ENCODE peak calls at places on chromosomes 4 and X, in nine cellular contexts. Q is tibial nerve, I is breast epithelium, J is body of pancreas, P is right lobe of liver, M is uterus, T is upper lobe of left lung, E is HCT116, W is stomach. H is an unnamed sample. For H3K9me3, the result is how much of the 10 kb centered on the place peaks cover.

GRCh38 chr4:88008624-88009235 is 1.3 kb downstream of the PKD2 start:
- DNase-seq in T (no peak), E (no peak), I (no peak), Q (no peak), M (no peak), P (no peak), W (no peak), J (no peak), H (no peak)

GRCh38 chrX:42505057-42505456 is 272.9 kb downstream of the PPP1R2C start:
- DNase-seq in J (no peak), P (no peak), E (no peak), T (no peak), I (no peak), M (no peak), Q (no peak), W (no peak), H (no peak)

GRCh38 chr4:3533421-3533820 is 1.2 kb upstream of the LRPAP1 start:
- DNase-seq in P (peak), I (no peak), T (no peak), J (no peak), W (no peak), Q (no peak), M (no peak), E (no peak), H (no peak)

GRCh38 chrX:51420610-51421009 is 75.8 kb downstream of the NUDT11 start:
- DNase-seq in I (no peak), M (no peak), W (no peak), E (peak), Q (peak), P (no peak), T (no peak), J (peak), H (no peak)

GRCh38 chrX:41558531-41558930 is 111.4 kb downstream of the NYX start:
- DNase-seq in P (no peak), W (no peak), E (no peak), Q (no peak), T (no peak), I (no peak), M (no peak), J (no peak), H (no peak)

GRCh38 chr4:164109517-164109916 is 615.0 kb downstream of the TMA16 start:
- DNase-seq in M (no peak), J (no peak), E (no peak), T (no peak), P (no peak), W (no peak), Q (no peak), I (no peak), H (no peak)

GRCh38 chr4:142721187-142721586 is 124.9 kb downstream of the INPP4B start:
- DNase-seq in I (no peak), P (no peak), T (no peak), M (no peak), E (no peak), J (no peak), W (no peak), Q (no peak), H (no peak)

GRCh38 chrX:19889582-19890342 is 2.4 kb upstream of the SH3KBP1 start:
- DNase-seq in W (no peak), M (peak), E (peak), T (no peak), Q (no peak), P (peak), J (no peak), I (no peak), H (no peak)

GRCh38 chr4:118400362-118400761 is 47.6 kb upstream of the PRSS12 start:
- DNase-seq in W (no peak), T (no peak), J (no peak), Q (no peak), I (no peak), P (no peak), M (no peak), E (no peak), H (no peak)

GRCh38 chr4:176137626-176138025 is 57.8 kb downstream of the SPATA4 start:
- DNase-seq in M (no peak), P (no peak), W (no peak), J (no peak), I (no peak), Q (no peak), E (no peak), T (no peak), H (no peak)

GRCh38 chrX:374566-374965 is 12.1 kb downstream of the PPP2R3B start:
- DNase-seq in P (no peak), T (no peak), J (no peak), M (no peak), E (no peak), Q (no peak), I (no peak), W (no peak), H (no peak)

GRCh38 chrX:121179972-121180371 is 132.6 kb downstream of the GLUD2 start:
- DNase-seq in E (no peak), P (no peak), M (no peak), T (no peak), I (no peak), Q (no peak), W (no peak), J (peak), H (no peak)

GRCh38 chr4:73856518-73856917 is 3.4 kb downstream of the PF4V1 start:
- DNase-seq in Q (peak), W (no peak), M (no peak), I (no peak), P (no peak), J (no peak), E (no peak), T (no peak), H (no peak)

GRCh38 chr4:75289843-75290616 is 224.2 kb downstream of the RCHY1 start:
- DNase-seq in J (peak), T (no peak), E (peak), Q (no peak), W (peak), P (no peak), I (no peak), M (no peak), H (no peak)

GRCh38 chr4:18034099-18034498 is 12.5 kb upstream of the LCORL start:
- DNase-seq in T (no peak), P (no peak), Q (no peak), W (no peak), M (no peak), I (no peak), E (no peak), J (no peak), H (no peak)

GRCh38 chr4:184331155-184331995 is 113.7 kb upstream of the ENPP6 start:
- DNase-seq in P (no peak), W (peak), T (no peak), J (peak), E (no peak), M (no peak), I (peak), Q (peak), H (no peak)

GRCh38 chr4:22969314-22969896 is 276.7 kb downstream of the GBA3 start:
- DNase-seq in T (no peak), M (no peak), P (no peak), E (no peak), Q (no peak), I (no peak), J (no peak), W (no peak), H (no peak)

GRCh38 chr4:185106353-185106752 is 36.7 kb upstream of the SLC25A4 start:
- DNase-seq in T (no peak), E (no peak), P (no peak), Q (no peak), W (no peak), M (no peak), I (no peak), J (no peak), H (no peak)

GRCh38 chr4:26238782-26239647 is 81.8 kb upstream of the RBPJ start:
- DNase-seq in T (no peak), I (no peak), M (no peak), J (no peak), Q (peak), W (no peak), P (no peak), E (no peak), H (no peak)

GRCh38 chrX:27890611-27891010 is 82.8 kb downstream of the MAGEB10 start:
- DNase-seq in J (no peak), Q (no peak), I (no peak), M (no peak), T (no peak), E (peak), W (no peak), P (no peak), H (no peak)

GRCh38 chrX:71102292-71102691 is 4.2 kb downstream of the CXorf65 start:
- DNase-seq in I (no peak), M (no peak), J (no peak), T (no peak), W (no peak), P (no peak), E (no peak), Q (no peak), H (no peak)

GRCh38 chrX:71100581-71101505 is 5.2 kb downstream of the FOXO4 start:
- DNase-seq in M (no peak), J (no peak), T (peak), Q (no peak), I (no peak), E (no peak), P (no peak), W (no peak), H (no peak)

GRCh38 chrX:71106427-71106826 is at the start of gene CXorf65:
- DNase-seq in I (no peak), J (no peak), Q (no peak), W (no peak), M (no peak), P (no peak), E (no peak), T (no peak), H (no peak)

GRCh38 chrX:71105638-71106037 is 902 bp downstream of the CXorf65 start:
- DNase-seq in P (no peak), J (no peak), M (no peak), T (no peak), W (no peak), Q (no peak), E (no peak), I (no peak), H (no peak)

DNA sequence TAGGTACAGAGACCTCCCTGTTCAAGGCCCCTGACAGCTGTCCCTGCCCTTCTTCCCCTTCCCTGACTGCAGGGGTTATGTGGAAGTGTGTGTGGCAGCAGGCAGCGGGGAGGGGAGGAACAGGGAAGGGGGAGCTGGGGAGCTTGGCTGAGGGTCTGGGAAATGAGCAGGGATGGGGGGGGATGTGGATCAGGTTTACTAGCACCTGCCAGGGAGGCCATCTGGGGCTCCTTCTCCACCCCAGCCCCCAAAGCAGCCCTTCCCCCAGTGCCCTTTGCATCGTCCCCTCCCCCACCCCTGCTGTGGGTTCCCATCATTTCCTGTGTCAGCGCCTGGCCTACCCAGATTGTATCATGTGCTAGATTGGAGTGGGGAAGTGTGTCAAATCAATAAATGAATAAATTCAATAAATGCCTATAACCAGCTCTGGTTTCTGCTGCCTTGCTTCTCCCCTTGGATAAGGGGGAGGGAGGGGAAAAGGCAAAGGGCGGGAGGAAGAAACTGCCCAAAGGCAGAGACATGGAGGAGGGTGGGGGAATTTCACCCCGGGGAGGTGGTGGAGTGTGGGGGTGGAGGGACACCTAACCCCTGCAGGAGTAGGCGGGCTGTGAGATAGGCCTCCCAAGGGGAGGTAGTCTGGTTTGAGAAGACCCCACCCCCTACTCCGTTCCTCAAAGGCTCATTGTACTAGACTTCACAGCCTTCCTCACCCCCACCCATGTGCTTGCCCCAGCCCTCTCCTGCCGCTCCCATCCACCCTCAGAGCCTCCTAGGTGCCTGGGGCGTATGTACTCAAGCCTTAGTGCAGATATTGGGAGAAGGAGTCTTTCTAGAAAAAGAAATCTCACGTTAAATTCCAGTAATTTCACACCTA is 3.2 kb downstream of the CXorf65 start:
- DNase-seq in E (no peak), Q (no peak), J (no peak), M (no peak), P (peak), I (no peak), T (no peak), W (peak), H (peak)
- TF ChIP-seq POLR2A in E (no peak), Q (no peak), J (no peak), M (no peak), P (no peak), I (no peak), T (no peak), W (no peak), H (no peak)

GRCh38 chr4:124783847-124784246 is 71.3 kb upstream of the ANKRD50 start:
- DNase-seq in T (no peak), I (no peak), J (no peak), W (no peak), P (no peak), Q (no peak), M (no peak), E (no peak), H (no peak)

DNA sequence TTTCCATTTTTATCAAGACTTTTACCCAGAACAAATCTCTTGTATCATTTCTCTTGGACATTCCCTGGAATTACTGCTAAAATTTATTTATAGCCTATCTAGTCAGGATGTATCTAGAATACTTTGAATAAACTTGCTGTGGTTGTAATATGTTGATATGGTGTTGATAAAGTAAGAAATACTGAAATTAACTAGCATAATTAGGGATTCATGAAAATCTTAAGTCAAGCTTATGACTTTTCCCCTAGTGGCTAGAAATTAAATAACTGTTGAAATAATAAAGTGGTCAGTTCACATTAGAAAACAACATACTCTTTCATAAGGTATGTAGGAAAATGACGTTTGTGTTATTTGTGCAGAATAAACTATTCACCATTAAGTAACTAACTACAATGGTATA is 73.1 kb upstream of the ANKRD50 start:
- DNase-seq in P (no peak), T (no peak), I (no peak), M (no peak), W (no peak), J (no peak), E (no peak), Q (no peak), H (no peak)
- H3K9me3 ChIP-seq in P (under half), T (under half), I (under half), M (under half), W (under half), J (under half), E (under half), Q (under half), H (under half)

GRCh38 chrX:49100704-49101628 is 21.3 kb upstream of the WDR45 start:
- DNase-seq in Q (peak), E (peak), T (peak), P (peak), J (peak), I (peak), W (peak), M (peak), H (peak)
- TF ChIP-seq POLR2A in Q (no peak), E (no peak), T (peak), P (peak), J (peak), I (no peak), W (no peak), M (peak), H (no peak)

GRCh38 chr4:271492-272103 is 33.7 kb downstream of the ZNF732 start:
- DNase-seq in P (no peak), M (no peak), W (no peak), T (no peak), Q (no peak), E (no peak), J (no peak), I (no peak), H (no peak)
- H3K9me3 ChIP-seq in P (under half), M (half or more), W (half or more), T (half or more), Q (under half), E (under half), J (under half), I (half or more), H (half or more)

DNA sequence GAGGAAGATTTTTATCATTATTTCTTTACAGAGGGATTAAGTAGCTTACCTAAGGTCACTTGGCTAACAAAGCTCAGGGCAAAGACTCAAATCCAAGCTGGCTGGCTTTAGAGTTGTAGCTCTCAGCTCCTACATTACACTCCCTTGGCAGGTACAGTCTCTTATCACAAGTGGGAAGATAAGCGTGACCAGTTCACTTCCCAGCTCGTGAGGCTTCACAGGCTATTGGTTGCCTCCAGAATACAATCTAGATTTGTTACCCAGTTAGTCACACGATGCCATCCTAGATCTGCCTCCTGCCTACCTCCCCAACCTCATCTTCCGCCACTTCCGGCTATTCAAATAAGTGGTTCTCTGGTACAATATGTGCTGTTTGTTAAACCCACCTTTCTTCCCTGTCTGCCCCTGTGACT is 3.7 kb downstream of the MMRN1 start:
- DNase-seq in I (no peak), J (peak), P (no peak), E (no peak), M (peak), W (peak), T (no peak), Q (no peak), H (no peak)
- TF ChIP-seq POLR2A in I (no peak), J (no peak), P (no peak), E (no peak), M (no peak), W (no peak), T (no peak), Q (no peak), H (no peak)

GRCh38 chr4:14222630-14223029 is 595.1 kb upstream of the BOD1L1 start:
- DNase-seq in E (no peak), I (no peak), M (no peak), T (no peak), P (no peak), W (no peak), Q (no peak), J (no peak), H (peak)
- H3K9me3 ChIP-seq in E (under half), I (under half), M (under half), T (under half), P (under half), W (under half), Q (under half), J (under half), H (under half)

GRCh38 chr4:112230879-112231778 is 458 bp upstream of the AP1AR start:
- DNase-seq in E (peak), M (peak), T (peak), W (peak), J (peak), P (peak), Q (peak), I (peak), H (peak)
- TF ChIP-seq POLR2A in E (peak), M (no peak), T (no peak), W (peak), J (no peak), P (no peak), Q (peak), I (no peak), H (no peak)

GRCh38 chrX:66815227-66815626 is 176.3 kb upstream of the EDA2R start:
- DNase-seq in W (no peak), P (no peak), T (no peak), Q (no peak), M (no peak), E (no peak), J (no peak), I (no peak), H (no peak)
- H3K9me3 ChIP-seq in W (under half), P (under half), T (under half), Q (under half), M (under half), E (under half), J (under half), I (under half), H (under half)